ENCODE peak calls at places on chromosomes 16 and 17, in four cellular contexts. N is K562, S is HepG2, F is GM12878. W is an unnamed sample.

GRCh38 chr16:50806099-50807062 is 64.5 kb downstream of the CYLD start:
- DNase-seq in F (peak), S (peak), N (peak), W (peak)

GRCh38 chr17:36550491-36551417 is 6.0 kb downstream of the GGNBP2 start:
- DNase-seq in S (no peak), F (peak), N (no peak), W (no peak)

GRCh38 chr16:79042886-79043285 is 557.7 kb downstream of the MAF start:
- DNase-seq in N (no peak), F (no peak), S (no peak), W (no peak)

GRCh38 chr16:8581923-8582580 is 8.3 kb downstream of the TMEM114 start:
- DNase-seq in S (no peak), F (no peak), N (no peak), W (no peak)

GRCh38 chr16:75695708-75696107 is 5.6 kb downstream of the DUXB start:
- DNase-seq in S (peak), N (peak), F (no peak), W (no peak)

GRCh38 chr16:78113258-78113657 is 13.8 kb downstream of the WWOX start:
- DNase-seq in S (no peak), N (no peak), F (no peak), W (no peak)

GRCh38 chr16:20114356-20114755 is 40.7 kb upstream of the GPR139 start:
- DNase-seq in S (no peak), F (no peak), N (no peak), W (no peak)

GRCh38 chr17:65455972-65456343 is 105.5 kb downstream of the AXIN2 start:
- DNase-seq in F (no peak), S (peak), N (no peak), W (peak)

GRCh38 chr17:67289174-67289876 is 44.3 kb upstream of the HELZ start:
- DNase-seq in S (no peak), F (no peak), N (no peak), W (no peak)

GRCh38 chr17:33871720-33872535 is 383.2 kb upstream of the CCL2 start:
- DNase-seq in N (peak), S (no peak), F (no peak), W (no peak)

GRCh38 chr17:29178750-29179231 is 1.4 kb downstream of the MYO18A start:
- DNase-seq in S (peak), N (no peak), F (no peak), W (no peak)

GRCh38 chr17:34354637-34355036 is 1.6 kb upstream of the CCL13 start:
- DNase-seq in F (no peak), S (no peak), N (no peak), W (no peak)

GRCh38 chr16:19898924-19899604 is 14.4 kb upstream of the GPRC5B start:
- DNase-seq in F (no peak), S (peak), N (peak), W (peak)

GRCh38 chr17:73820686-73821448 is 176.6 kb upstream of the SDK2 start:
- DNase-seq in S (no peak), N (peak), F (no peak), W (peak)

GRCh38 chr16:25553711-25554436 is 137.9 kb upstream of the HS3ST4 start:
- DNase-seq in S (no peak), N (peak), F (no peak), W (no peak)

GRCh38 chr16:56980792-56981724 is 8.3 kb upstream of the NLRC5 start:
- DNase-seq in S (no peak), F (no peak), N (no peak), W (no peak)

GRCh38 chr16:58375386-58375785 is 16.9 kb upstream of the GINS3 start:
- DNase-seq in S (no peak), F (no peak), N (no peak), W (no peak)

GRCh38 chr16:69942099-69942491 is 9.0 kb upstream of the CLEC18A start:
- DNase-seq in S (no peak), N (no peak), F (no peak), W (no peak)

GRCh38 chr16:56729351-56729735 is 586 bp upstream of the NUP93 start:
- DNase-seq in S (no peak), F (no peak), N (peak), W (no peak)

GRCh38 chr17:17765359-17765758 is 71.4 kb downstream of the SREBF1 start:
- DNase-seq in N (no peak), F (no peak), S (no peak), W (no peak)

GRCh38 chr17:7241783-7242716 is at the start of gene GABARAP:
- DNase-seq in S (peak), F (peak), N (peak), W (peak)

GRCh38 chr16:20746461-20746860 is 4.8 kb upstream of the THUMPD1 start:
- DNase-seq in S (no peak), N (no peak), F (no peak), W (no peak)

GRCh38 chr16:21175397-21175796 is 16.9 kb downstream of the LDAF1 start:
- DNase-seq in N (no peak), F (no peak), S (no peak), W (no peak)

GRCh38 chr17:10192963-10193362 is 5.4 kb downstream of the GAS7 start:
- DNase-seq in F (no peak), N (no peak), S (no peak), W (no peak)

GRCh38 chr16:47965439-47965838 is 190.4 kb downstream of the ABCC12 start:
- DNase-seq in F (no peak), S (no peak), N (no peak), W (no peak)

GRCh38 chr16:58481931-58482330 is 18.0 kb upstream of the NDRG4 start:
- DNase-seq in N (no peak), F (no peak), S (no peak), W (no peak)

GRCh38 chr16:63613701-63614100 is 1508.2 kb downstream of the CDH11 start:
- DNase-seq in N (no peak), F (no peak), S (peak), W (no peak)

GRCh38 chr16:89954462-89954861 is 5.9 kb downstream of the DEF8 start:
- DNase-seq in F (no peak), N (no peak), S (no peak), W (no peak)

GRCh38 chr16:88686062-88686438 is 257 bp downstream of the SNAI3 start:
- DNase-seq in N (peak), S (no peak), F (no peak), W (no peak)

GRCh38 chr17:600576-601301 is 113.9 kb downstream of the VPS53 start:
- DNase-seq in S (no peak), F (no peak), N (no peak), W (no peak)

GRCh38 chr17:36864827-36865320 is 72.4 kb upstream of the LHX1 start:
- DNase-seq in N (no peak), F (no peak), S (no peak), W (no peak)

GRCh38 chr16:23905027-23905426 is 69.2 kb downstream of the PRKCB start:
- DNase-seq in F (no peak), N (no peak), S (no peak), W (peak)

GRCh38 chr16:87332150-87332549 is 15.0 kb upstream of the C16orf95 start:
- DNase-seq in F (no peak), S (no peak), N (no peak), W (no peak)

GRCh38 chr16:81778861-81779539 is at the start of gene PLCG2:
- DNase-seq in F (no peak), N (peak), S (no peak), W (peak)

GRCh38 chr17:47935961-47936360 is 5.4 kb upstream of the PNPO start:
- DNase-seq in N (peak), F (no peak), S (no peak), W (no peak)

GRCh38 chr17:48995871-48996695 is 1.1 kb upstream of the IGF2BP1 start:
- DNase-seq in N (peak), F (no peak), S (peak), W (peak)

GRCh38 chr17:71633391-71633849 is 487.4 kb upstream of the SOX9 start:
- DNase-seq in N (no peak), S (no peak), F (no peak), W (no peak)

GRCh38 chr16:74726736-74727135 is 26.1 kb upstream of the MLKL start:
- DNase-seq in S (peak), N (peak), F (no peak), W (peak)

GRCh38 chr16:27847030-27847550 is 216.4 kb downstream of the GSG1L start:
- DNase-seq in F (no peak), N (no peak), S (no peak), W (no peak)
- TF ChIP-seq CREB1 in F (no peak), N (no peak), S (no peak), W (no peak)

GRCh38 chr17:80003969-80004368 is 31.7 kb downstream of the TBC1D16 start:
- DNase-seq in F (no peak), S (no peak), N (no peak), W (no peak)
- TF ChIP-seq CREM in F (no peak), S (no peak), N (no peak), W (no peak)

GRCh38 chr17:40362696-40363479 is 1.6 kb downstream of the GJD3 start:
- DNase-seq in S (peak), N (peak), F (no peak), W (peak)

GRCh38 chr17:40360091-40360490 is 4.4 kb downstream of the GJD3 start:
- DNase-seq in S (no peak), F (no peak), N (no peak), W (no peak)

GRCh38 chr17:40361063-40361924 is 3.2 kb downstream of the GJD3 start:
- DNase-seq in S (no peak), F (no peak), N (no peak), W (no peak)

GRCh38 chr17:40363480-40363838 is 1.1 kb downstream of the GJD3 start:
- DNase-seq in N (peak), F (no peak), S (no peak), W (peak)

GRCh38 chr17:40361925-40362695 is 2.4 kb downstream of the GJD3 start:
- DNase-seq in F (no peak), N (no peak), S (no peak), W (no peak)
- TF ChIP-seq CREB1 in F (no peak), N (no peak), S (no peak), W (no peak)

GRCh38 chr17:79970576-79971068 is 65.0 kb downstream of the TBC1D16 start:
- DNase-seq in N (peak), S (peak), F (no peak), W (peak)
- TF ChIP-seq CREM in N (no peak), S (no peak), F (no peak), W (no peak)

W was measured in WTC11.